ENCODE peak calls at places on chromosomes 5 and 9, in seven cellular contexts. S is stimulated activated CD8-positive, alpha-beta memory T cell treated with anti-CD3 and anti-CD28 coated beads, Interleukin-15, amount 100 ng/mL, for 24 hours; B is activated naive CD8-positive, alpha-beta T cell treated with anti-CD3 and anti-CD28 coated beads, Interleukin-2, amount 50 U/mL, for 24 hours; X is GM04503; H is effector CD4-positive, alpha-beta T cell; E is NB4; O is left lung. M is an unnamed sample.

GRCh38 chr5:146130440-146131045 is 25.2 kb upstream of the PLAC8L1 start:
- DNase-seq in H (no peak), S (no peak), E (peak; percentile 48), B (no peak), O (no peak), X (no peak), M (peak; percentile 47)

GRCh38 chr5:142984016-142984415 is 213.8 kb downstream of the ARHGAP26 start:
- DNase-seq in O (no peak), E (peak; percentile 50), S (no peak), B (no peak), X (no peak), H (no peak), M (no peak)

GRCh38 chr5:159897786-159898393 is 18.4 kb upstream of the ADRA1B start:
- DNase-seq in X (no peak), S (no peak), O (no peak), B (no peak), E (no peak), H (no peak), M (no peak)

GRCh38 chr5:84599964-84600363 is 215.3 kb upstream of the EDIL3 start:
- DNase-seq in B (no peak), H (no peak), E (no peak), O (peak; percentile 6), S (no peak), X (no peak), M (no peak)

GRCh38 chr5:151595411-151595826 is 4.3 kb upstream of the FAT2 start:
- DNase-seq in H (no peak), X (no peak), B (no peak), O (no peak), S (no peak), E (no peak), M (no peak)

GRCh38 chr9:88754452-88754851 is 219.5 kb downstream of the NXNL2 start:
- DNase-seq in X (no peak), B (no peak), H (no peak), E (no peak), O (no peak), S (no peak), M (no peak)

GRCh38 chr9:123960366-123960765 is 30.4 kb upstream of the DENND1A start:
- DNase-seq in O (no peak), H (no peak), E (peak; percentile 22), X (no peak), S (no peak), B (no peak), M (no peak)

GRCh38 chr5:17069995-17070405 is 133.9 kb upstream of the MYO10 start:
- DNase-seq in E (no peak), S (no peak), X (no peak), H (no peak), O (no peak), B (no peak), M (no peak)

GRCh38 chr5:178474562-178475184 is 115.5 kb downstream of the COL23A1 start:
- DNase-seq in S (no peak), E (no peak), B (no peak), X (no peak), O (no peak), H (no peak), M (peak; percentile 53)

GRCh38 chr9:70229579-70229978 is 29.2 kb upstream of the SMC5 start:
- DNase-seq in H (no peak), S (no peak), X (no peak), O (no peak), B (no peak), E (peak; percentile 3), M (no peak)

GRCh38 chr5:172444110-172444510 is 10.2 kb downstream of the SH3PXD2B start:
- DNase-seq in B (no peak), H (no peak), E (no peak), O (peak; percentile 12), S (no peak), X (no peak), M (peak; percentile 48)

GRCh38 chr5:42655982-42656660 is 100.5 kb upstream of the CCDC152 start:
- DNase-seq in B (no peak), O (no peak), S (no peak), X (no peak), H (no peak), E (no peak), M (no peak)

GRCh38 chr5:44993286-44993685 is 184.5 kb downstream of the MRPS30 start:
- DNase-seq in H (no peak), B (no peak), O (no peak), X (no peak), E (no peak), S (no peak), M (no peak)

GRCh38 chr9:128684325-128685021 is 4.5 kb upstream of the SET start:
- DNase-seq in B (peak; percentile 84), X (peak; percentile 47), H (peak; percentile 69), E (peak; percentile 86), S (peak; percentile 40), O (peak; percentile 95), M (peak; percentile 91)

GRCh38 chr5:44695259-44695658 is 113.5 kb upstream of the MRPS30 start:
- DNase-seq in X (no peak), B (no peak), E (no peak), S (no peak), H (no peak), O (no peak), M (no peak)

GRCh38 chr5:174918655-174919054 is 194.3 kb downstream of the MSX2 start:
- DNase-seq in E (no peak), X (no peak), H (no peak), S (no peak), B (no peak), O (no peak), M (no peak)

GRCh38 chr9:125150349-125151245 is 7.3 kb upstream of the SCAI start:
- DNase-seq in B (no peak), X (no peak), O (no peak), H (no peak), S (no peak), E (no peak), M (no peak)

GRCh38 chr5:156556666-156557401 is 229.9 kb downstream of the SGCD start:
- DNase-seq in O (no peak), X (no peak), E (no peak), S (no peak), H (no peak), B (no peak), M (no peak)

GRCh38 chr9:109213300-109214121 is 46.5 kb upstream of the FRRS1L start:
- DNase-seq in X (no peak), E (no peak), S (no peak), H (no peak), B (no peak), O (no peak), M (no peak)

GRCh38 chr9:6024035-6024554 is 8.7 kb upstream of the RANBP6 start:
- DNase-seq in H (peak; percentile 12), S (no peak), E (peak; percentile 63), O (no peak), X (no peak), B (peak; percentile 21), M (peak; percentile 11)

GRCh38 chr9:36906492-36906891 is 127.6 kb downstream of the PAX5 start:
- DNase-seq in H (no peak), E (no peak), X (no peak), B (no peak), O (peak; percentile 30), S (no peak), M (no peak)

GRCh38 chr9:133121200-133122166 is at the start of gene RALGDS:
- DNase-seq in H (peak; percentile 90), B (peak; percentile 93), X (no peak), E (peak; percentile 95), O (peak; percentile 97), S (peak; percentile 85), M (peak; percentile 97)

GRCh38 chr5:171957591-171958251 is 48.7 kb downstream of the FBXW11 start:
- DNase-seq in X (no peak), B (peak; percentile 74), E (no peak), S (peak; percentile 2), H (no peak), O (no peak), M (no peak)

GRCh38 chr5:131825404-131826013 is 28.7 kb upstream of the FNIP1 start:
- DNase-seq in O (no peak), B (no peak), S (no peak), X (no peak), H (no peak), E (no peak), M (no peak)

GRCh38 chr5:108061941-108062340 is 320.0 kb downstream of the FBXL17 start:
- DNase-seq in H (no peak), B (no peak), S (no peak), E (peak; percentile 57), O (no peak), X (no peak), M (no peak)

GRCh38 chr5:33968133-33969005 is 16.1 kb downstream of the SLC45A2 start:
- DNase-seq in H (no peak), S (no peak), X (no peak), O (no peak), B (no peak), E (no peak), M (no peak)

GRCh38 chr5:72606525-72606924 is 99.3 kb upstream of the ZNF366 start:
- DNase-seq in H (no peak), B (no peak), E (no peak), X (no peak), S (no peak), O (no peak), M (no peak)

GRCh38 chr9:124660341-124660801 is 110.7 kb downstream of the NR6A1 start:
- DNase-seq in X (no peak), S (no peak), B (peak; percentile 8), O (no peak), H (no peak), E (peak; percentile 68), M (peak; percentile 48)

GRCh38 chr9:7591501-7591900 is 208.1 kb downstream of the DMAC1 start:
- DNase-seq in S (no peak), E (no peak), X (no peak), B (no peak), H (no peak), O (no peak), M (no peak)

GRCh38 chr5:96601200-96601599 is 61.0 kb upstream of the CAST start:
- DNase-seq in S (no peak), H (no peak), O (no peak), B (no peak), X (no peak), E (no peak), M (no peak)

GRCh38 chr5:38666668-38667498 is 110.4 kb upstream of the LIFR start:
- DNase-seq in S (no peak), E (peak; percentile 33), O (no peak), B (no peak), H (no peak), X (no peak), M (peak; percentile 71)